ENCODE peak calls at places on chromosomes 12 and 14, in six cellular contexts. D, E, S, J, Q and G are unnamed samples.

GRCh38 chr12:6722863-6723262 is 983 bp upstream of the COPS7A start:
- DNase-seq in E (no peak), S (no peak), J (no peak), Q (no peak), D (no peak), G (no peak)

GRCh38 chr12:90301734-90302133 is 593.1 kb upstream of the ATP2B1 start:
- DNase-seq in J (peak; percentile 12), E (no peak), D (no peak), Q (no peak), S (no peak), G (no peak)

GRCh38 chr12:131621701-131622421 is 89.0 kb upstream of the SFSWAP start:
- DNase-seq in S (no peak), D (no peak), J (no peak), Q (no peak), E (no peak), G (no peak)

GRCh38 chr12:14193623-14194022 is 171.9 kb upstream of the ATF7IP start:
- DNase-seq in S (peak; percentile 5), Q (no peak), E (no peak), J (no peak), D (no peak), G (no peak)

GRCh38 chr14:53391156-53391555 is 238.0 kb upstream of the DDHD1 start:
- DNase-seq in J (peak; percentile 93), Q (peak; percentile 60), S (no peak), E (peak; percentile 60), D (peak; percentile 66), G (no peak)

GRCh38 chr12:10031771-10032175 is 1.3 kb downstream of the CLEC9A start:
- DNase-seq in J (peak; percentile 38), S (no peak), E (peak; percentile 95), D (peak; percentile 83), Q (peak; percentile 86), G (no peak)

GRCh38 chr14:77390188-77390587 is 13.0 kb downstream of the SAMD15 start:
- DNase-seq in S (no peak), E (no peak), J (no peak), Q (no peak), D (no peak), G (no peak)

GRCh38 chr14:26526132-26526531 is 71.7 kb downstream of the NOVA1 start:
- DNase-seq in E (no peak), D (peak; percentile 60), Q (no peak), S (no peak), J (peak; percentile 77), G (no peak)

GRCh38 chr12:23899434-23899833 is 50.0 kb downstream of the SOX5 start:
- DNase-seq in S (no peak), D (no peak), Q (no peak), J (peak; percentile 42), E (no peak), G (no peak)

GRCh38 chr12:112408621-112409020 is 784 bp downstream of the RPL6 start:
- DNase-seq in E (no peak), D (no peak), Q (no peak), S (no peak), J (no peak), G (no peak)

GRCh38 chr14:89616425-89617141 is 199.6 kb upstream of the FOXN3 start:
- DNase-seq in J (peak; percentile 31), E (peak; percentile 29), Q (no peak), S (peak; percentile 26), D (peak; percentile 24), G (no peak)

GRCh38 chr12:104805186-104805585 is 152.9 kb downstream of the SLC41A2 start:
- DNase-seq in Q (peak; percentile 76), E (peak; percentile 60), S (no peak), J (peak; percentile 70), D (peak; percentile 85), G (no peak)

GRCh38 chr14:70665448-70666363 is 24.0 kb downstream of the TTC9 start:
- DNase-seq in D (no peak), S (no peak), J (no peak), E (peak; percentile 36), Q (peak; percentile 94), G (peak; percentile 84)

GRCh38 chr12:113201187-113202177 is 16.0 kb downstream of the RITA1 start:
- DNase-seq in J (no peak), S (no peak), D (no peak), Q (no peak), E (no peak), G (no peak)

GRCh38 chr14:64612021-64612380 is 62.2 kb downstream of the PPP1R36 start:
- DNase-seq in D (peak; percentile 61), E (peak; percentile 78), S (no peak), Q (peak; percentile 53), J (peak; percentile 56), G (no peak)

GRCh38 chr12:120684523-120684932 is 2.4 kb upstream of the MLEC start:
- DNase-seq in Q (peak; percentile 35), E (peak; percentile 52), D (no peak), J (peak; percentile 80), S (no peak), G (no peak)

GRCh38 chr12:108097160-108097911 is 31.8 kb upstream of the WSCD2 start:
- DNase-seq in S (no peak), Q (no peak), D (no peak), E (no peak), J (no peak), G (no peak)

GRCh38 chr14:52961060-52961639 is 10.3 kb upstream of the FERMT2 start:
- DNase-seq in J (peak; percentile 79), S (peak; percentile 21), Q (peak; percentile 88), D (peak; percentile 67), E (peak; percentile 57), G (peak; percentile 68)

GRCh38 chr12:50928392-50928791 is 24.0 kb upstream of the HIGD1C start:
- DNase-seq in D (no peak), S (no peak), Q (no peak), J (no peak), E (no peak), G (no peak)

GRCh38 chr14:90936757-90937440 is 120.7 kb upstream of the TTC7B start:
- DNase-seq in J (no peak), S (no peak), D (no peak), E (no peak), Q (no peak), G (no peak)

GRCh38 chr12:14396071-14396470 is 30.6 kb downstream of the ATF7IP start:
- DNase-seq in Q (no peak), J (no peak), S (no peak), D (no peak), E (no peak), G (no peak)

GRCh38 chr12:112822056-112822455 is 30.5 kb downstream of the RPH3A start:
- DNase-seq in J (no peak), D (no peak), Q (no peak), S (no peak), E (no peak), G (no peak)

GRCh38 chr12:12786716-12787601 is 1.5 kb downstream of the APOLD1 start:
- DNase-seq in J (peak; percentile 74), Q (peak; percentile 77), D (peak; percentile 82), S (peak; percentile 76), E (peak; percentile 75), G (peak; percentile 81)

GRCh38 chr14:101349108-101349507 is 212.2 kb upstream of the DIO3 start:
- DNase-seq in S (no peak), D (no peak), Q (no peak), E (no peak), J (no peak), G (no peak)

GRCh38 chr12:70443274-70443673 is 77.2 kb downstream of the KCNMB4 start:
- DNase-seq in S (no peak), E (peak; percentile 46), Q (peak; percentile 46), D (no peak), J (no peak), G (no peak)

GRCh38 chr12:4107436-4107878 is 166.1 kb upstream of the CCND2 start:
- DNase-seq in S (peak; percentile 50), D (peak; percentile 27), Q (peak; percentile 37), J (peak; percentile 67), E (peak; percentile 50), G (peak; percentile 41)

GRCh38 chr14:72498646-72499045 is 395.3 kb downstream of the DPF3 start:
- DNase-seq in Q (no peak), S (no peak), E (no peak), D (no peak), J (no peak), G (no peak)

GRCh38 chr14:69481815-69482568 is 2.5 kb upstream of the PLEKHD1 start:
- DNase-seq in E (no peak), Q (no peak), D (no peak), J (no peak), S (no peak), G (no peak)

GRCh38 chr14:69485261-69485660 is 733 bp downstream of the PLEKHD1 start:
- DNase-seq in S (no peak), J (no peak), E (no peak), Q (no peak), D (no peak), G (no peak)

GRCh38 chr14:69485701-69486100 is 1.2 kb downstream of the PLEKHD1 start:
- DNase-seq in Q (no peak), E (no peak), D (no peak), J (no peak), S (no peak), G (no peak)

GRCh38 chr14:69484444-69485113 is at the start of gene PLEKHD1:
- DNase-seq in D (no peak), Q (peak; percentile 56), S (peak; percentile 17), J (no peak), E (no peak), G (peak; percentile 72)

GRCh38 chr14:69483765-69484443 is 624 bp upstream of the PLEKHD1 start:
- DNase-seq in S (peak; percentile 19), J (no peak), D (peak; percentile 7), E (no peak), Q (peak; percentile 33), G (peak; percentile 35)
- TF ChIP-seq CTCF in S (no peak), J (no peak), D (no peak), E (no peak), Q (no peak), G (no peak)

GRCh38 chr12:45407967-45408743 is 192.3 kb downstream of the ANO6 start:
- DNase-seq in D (no peak), S (no peak), E (no peak), J (no peak), Q (no peak), G (no peak)
- TF ChIP-seq CTCF in D (no peak), S (no peak), E (no peak), J (no peak), Q (no peak), G (no peak)

DNA sequence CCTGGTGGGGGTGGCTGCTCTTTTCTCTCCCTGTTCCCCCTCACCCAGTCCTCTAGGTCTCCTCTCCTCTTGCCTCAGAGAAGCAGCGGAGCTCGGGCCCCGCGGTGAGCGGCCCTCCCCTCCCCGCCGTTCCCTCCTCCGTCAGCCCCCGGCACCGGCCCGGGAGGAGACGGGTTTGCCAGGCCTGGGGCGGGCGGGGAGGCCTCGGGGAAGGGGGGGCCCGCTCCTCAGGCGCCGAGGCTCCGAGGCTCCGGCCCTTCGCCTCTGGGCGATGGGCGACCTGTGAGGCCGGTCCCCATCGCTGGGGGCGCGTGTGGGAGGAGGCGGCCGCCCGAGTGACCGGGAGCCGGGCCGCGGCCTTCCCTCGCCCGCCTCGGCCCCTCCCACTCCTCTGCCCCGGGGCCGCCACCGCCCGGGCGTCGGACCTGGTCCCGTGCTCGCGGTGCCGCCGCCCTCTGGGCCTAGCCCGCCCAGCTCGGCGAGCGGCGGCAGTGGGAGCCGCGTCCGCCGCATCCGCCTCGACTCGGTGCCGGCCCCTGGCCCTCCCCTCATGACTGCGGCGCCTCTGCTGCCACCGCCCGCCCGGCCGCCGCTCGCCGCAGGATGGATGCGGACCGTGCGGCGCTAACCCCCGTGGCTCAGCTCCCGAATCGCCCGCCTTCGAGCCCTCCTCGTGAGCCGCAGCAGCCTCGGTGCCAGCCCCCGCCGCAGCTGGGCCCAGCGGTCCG is 458 bp downstream of the WNK1 start:
- DNase-seq in S (peak; percentile 67), J (peak; percentile 36), D (peak; percentile 48), E (no peak), Q (peak; percentile 36), G (peak; percentile 78)
- TF ChIP-seq CTCF in S (peak; percentile 28), J (no peak), D (no peak), E (peak; percentile 55), Q (no peak), G (no peak)

GRCh38 chr12:25970916-25971674 is 12.6 kb downstream of the RASSF8 start:
- DNase-seq in J (peak; percentile 35), Q (no peak), S (no peak), E (no peak), D (peak; percentile 39), G (no peak)
- TF ChIP-seq CTCF in J (peak; percentile 30), Q (peak; percentile 44), S (peak; percentile 44), E (peak; percentile 66), D (peak; percentile 37), G (no peak)